ENCODE peak calls at places on chromosomes 4 and X, in six cellular contexts. U, N, S, W, C and L are unnamed samples.

GRCh38 chrX:150683536-150684146 is 9.6 kb upstream of the MTMR1 start:
- DNase-seq in U (peak; percentile 50), N (no peak), S (peak; percentile 43), W (no peak), C (peak; percentile 66), L (peak; percentile 26)

GRCh38 chr4:139550724-139551429 is 5.1 kb downstream of the SETD7 start:
- DNase-seq in U (no peak), N (no peak), S (no peak), W (no peak), C (no peak), L (no peak)

GRCh38 chrX:107730298-107730655 is 45.3 kb downstream of the TSC22D3 start:
- DNase-seq in U (no peak), N (no peak), S (no peak), W (no peak), C (no peak), L (no peak)

GRCh38 chr4:139458543-139458942 is 4.6 kb downstream of the RAB33B start:
- DNase-seq in U (no peak), N (no peak), S (no peak), W (no peak), C (no peak), L (no peak)

GRCh38 chr4:143348233-143349077 is 11.8 kb downstream of the GAB1 start:
- DNase-seq in U (no peak), N (no peak), S (no peak), W (no peak), C (peak; percentile 80), L (no peak)

GRCh38 chr4:11912886-11913285 is 484.2 kb upstream of the HS3ST1 start:
- DNase-seq in U (peak; percentile 1), N (no peak), S (no peak), W (no peak), C (no peak), L (no peak)

GRCh38 chr4:140833280-140833679 is 77.1 kb upstream of the TBC1D9 start:
- DNase-seq in U (no peak), N (no peak), S (no peak), W (no peak), C (no peak), L (no peak)

GRCh38 chr4:93828830-93829530 is 427 bp downstream of the ATOH1 start:
- DNase-seq in U (no peak), N (no peak), S (peak; percentile 65), W (peak; percentile 84), C (no peak), L (no peak)

GRCh38 chrX:6890862-6891261 is 256.6 kb upstream of the STS start:
- DNase-seq in U (no peak), N (no peak), S (no peak), W (no peak), C (no peak), L (no peak)

GRCh38 chrX:134646170-134646569 is 12.1 kb downstream of the PLAC1 start:
- DNase-seq in U (no peak), N (no peak), S (no peak), W (no peak), C (no peak), L (no peak)

GRCh38 chr4:95636061-95636460 is 87.3 kb upstream of the UNC5C start:
- DNase-seq in U (no peak), N (no peak), S (peak; percentile 42), W (no peak), C (no peak), L (no peak)

DNA sequence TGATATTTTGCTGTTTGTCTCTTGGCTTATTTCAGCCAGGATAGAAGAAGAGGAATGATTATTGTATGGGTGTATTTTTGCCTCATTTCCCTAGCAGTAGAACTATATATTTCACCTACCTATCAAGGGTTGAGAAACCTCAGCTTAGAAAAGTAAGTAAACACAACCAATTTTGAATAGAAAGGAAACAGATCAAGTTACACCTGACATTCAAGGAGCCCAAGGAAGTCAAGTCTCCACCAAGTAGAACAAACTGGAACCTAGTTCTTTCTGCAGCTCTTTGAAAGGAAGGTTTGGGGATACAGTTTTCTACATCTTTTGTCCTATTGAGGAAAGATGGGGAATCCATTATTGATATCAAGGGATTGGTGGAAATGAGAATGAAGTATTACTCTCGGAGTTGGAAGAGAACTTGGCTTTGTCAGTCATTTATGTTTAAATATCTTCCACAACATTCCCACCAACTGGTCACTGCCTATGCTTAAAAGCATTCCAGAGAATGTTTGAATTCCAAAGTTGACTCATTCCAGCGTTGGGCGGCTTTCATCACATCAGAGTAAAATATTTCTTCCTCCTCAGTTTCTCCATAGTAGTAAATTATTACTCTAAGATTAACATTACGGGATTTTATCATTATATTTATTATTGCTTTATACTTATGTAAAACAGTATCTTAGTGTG is 207.8 kb upstream of the CNKSR2 start:
- DNase-seq in U (peak; percentile 75), N (no peak), S (no peak), W (no peak), C (no peak), L (peak; percentile 18)
- TF ChIP-seq EP300 in U (peak; percentile 49), N (no peak), S (no peak), W (no peak), C (no peak), L (no peak)

GRCh38 chrX:1165535-1166196 is 46.8 kb downstream of the CRLF2 start:
- DNase-seq in U (peak; percentile 84), N (no peak), S (no peak), W (peak; percentile 47), C (no peak), L (no peak)
- TF ChIP-seq RFX5 in U (no peak), N (no peak), S (no peak), W (no peak), C (no peak), L (no peak)

DNA sequence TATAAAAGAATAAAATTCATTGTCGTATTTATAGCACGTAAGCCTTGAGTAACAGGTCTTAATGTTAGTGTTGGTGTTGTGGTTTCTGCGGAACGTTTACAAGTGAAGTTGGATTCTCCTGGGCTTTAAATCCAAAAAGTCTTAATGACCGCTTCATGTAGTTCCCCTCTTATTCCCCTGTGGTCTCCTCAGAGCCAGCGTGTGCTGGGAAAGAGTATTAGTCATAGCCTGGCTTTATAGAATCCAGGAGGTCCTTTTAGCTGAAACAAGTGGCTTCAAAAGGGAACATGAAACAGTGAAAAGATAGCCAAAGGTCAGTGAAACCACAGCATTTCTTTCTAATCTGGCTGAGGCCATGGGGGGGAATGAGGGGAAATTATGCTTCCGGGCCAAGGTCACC is 79.1 kb downstream of the CLCN4 start:
- DNase-seq in U (no peak), N (no peak), S (no peak), W (no peak), C (no peak), L (peak; percentile 3)
- TF ChIP-seq USF2 in U (no peak), N (no peak), S (no peak), W (no peak), C (no peak), L (no peak)

GRCh38 chrX:127908369-127908768 is 143.8 kb downstream of the ACTRT1 start:
- DNase-seq in U (no peak), N (no peak), S (no peak), W (no peak), C (no peak), L (no peak)
- TF ChIP-seq EP300 in U (no peak), N (no peak), S (no peak), W (no peak), C (no peak), L (no peak)

GRCh38 chr4:88728146-88728545 is 30.5 kb upstream of the NAP1L5 start:
- DNase-seq in U (no peak), N (no peak), S (no peak), W (no peak), C (no peak), L (no peak)
- TF ChIP-seq RFX5 in U (no peak), N (no peak), S (no peak), W (no peak), C (no peak), L (no peak)